ENCODE peak calls at places on chromosomes 6 and 20, in nine cellular contexts. V is stimulated activated CD4-positive, alpha-beta T cell treated with anti-CD3 and anti-CD28 coated beads, Interleukin-2, amount 100 ng/mL, for 4 hours; F is activated gamma-delta T cell treated with Interleukin-2 at 50 U/mL for 16 hours; K is HCEC 1CT; X is stimulated activated CD8-positive, alpha-beta memory T cell treated with anti-CD3 and anti-CD28 coated beads, Interleukin-7, amount 100 ng/mL, for 1 hour; U is GM23338; G is cardiac muscle cell; T is spleen; S is non-pigmented ciliary epithelial cell. C is an unnamed sample.

GRCh38 chr6:166003569-166003968 is 164.1 kb downstream of the TBXT start:
- DNase-seq in K (no peak), V (no peak), U (peak; percentile 67), S (no peak), X (no peak), F (no peak), T (no peak), G (peak; percentile 45), C (no peak)

GRCh38 chr20:8116067-8116811 is 15.8 kb upstream of the PLCB1 start:
- DNase-seq in F (no peak), S (no peak), U (no peak), V (no peak), X (no peak), K (peak; percentile 86), G (peak; percentile 64), T (no peak), C (no peak)

GRCh38 chr6:14894105-14894504 is 351.8 kb upstream of the JARID2 start:
- DNase-seq in G (no peak), K (no peak), U (no peak), X (no peak), F (no peak), V (no peak), S (no peak), T (no peak), C (no peak)

GRCh38 chr6:135180458-135181332 is at the start of gene MYB:
- DNase-seq in G (peak; percentile 58), X (no peak), U (peak; percentile 82), V (peak; percentile 60), T (peak; percentile 91), S (no peak), F (peak; percentile 70), K (peak; percentile 53), C (no peak)

GRCh38 chr6:138323821-138324220 is 53.9 kb upstream of the SMIM28 start:
- DNase-seq in K (no peak), F (no peak), G (no peak), X (no peak), S (no peak), U (no peak), T (no peak), V (no peak), C (no peak)

GRCh38 chr20:23671479-23671878 is 17.4 kb downstream of the CST4 start:
- DNase-seq in U (no peak), G (no peak), F (no peak), X (no peak), T (no peak), S (no peak), V (no peak), K (no peak), C (no peak)

GRCh38 chr6:34132486-34133185 is 13.3 kb downstream of the GRM4 start:
- DNase-seq in F (peak; percentile 27), S (no peak), X (no peak), V (no peak), T (no peak), G (peak; percentile 45), K (no peak), U (peak; percentile 88), C (no peak)

GRCh38 chr20:16803965-16804792 is 56.0 kb downstream of the OTOR start:
- DNase-seq in T (no peak), U (peak; percentile 82), K (peak; percentile 40), F (peak; percentile 9), X (no peak), V (no peak), G (peak; percentile 56), S (no peak), C (no peak)

GRCh38 chr6:71290611-71291010 is 2.0 kb downstream of the OGFRL1 start:
- DNase-seq in F (no peak), K (no peak), X (no peak), G (no peak), S (no peak), V (no peak), U (no peak), T (no peak), C (no peak)

GRCh38 chr6:79909517-79909916 is 37.8 kb downstream of the ELOVL4 start:
- DNase-seq in V (no peak), G (no peak), U (no peak), S (no peak), X (no peak), T (no peak), K (no peak), F (no peak), C (no peak)

GRCh38 chr6:39193201-39193791 is 36.0 kb downstream of the KCNK5 start:
- DNase-seq in V (no peak), S (no peak), K (no peak), F (no peak), X (no peak), G (no peak), T (no peak), U (no peak), C (no peak)

GRCh38 chr6:47713200-47713599 is 14.8 kb downstream of the ADGRF4 start:
- DNase-seq in S (no peak), X (no peak), V (no peak), F (no peak), T (no peak), U (no peak), G (no peak), K (no peak), C (no peak)

GRCh38 chr6:54980511-54981275 is 134.1 kb downstream of the FAM83B start:
- DNase-seq in K (peak; percentile 98), T (no peak), U (no peak), V (no peak), X (no peak), F (no peak), S (peak; percentile 67), G (no peak), C (no peak)

GRCh38 chr6:157659536-157660271 is 163.3 kb upstream of the SNX9 start:
- DNase-seq in V (no peak), U (no peak), S (no peak), K (no peak), F (no peak), T (no peak), G (no peak), X (no peak), C (no peak)

GRCh38 chr20:34129518-34130162 is 17.6 kb upstream of the EIF2S2 start:
- DNase-seq in G (peak; percentile 83), X (peak; percentile 7), K (peak; percentile 51), U (peak; percentile 91), T (peak; percentile 79), S (no peak), V (peak; percentile 49), F (peak; percentile 50), C (no peak)

GRCh38 chr6:32415521-32416019 is 8.6 kb upstream of the BTNL2 start:
- DNase-seq in G (peak; percentile 83), V (peak; percentile 60), S (no peak), T (peak; percentile 88), K (peak; percentile 60), F (peak; percentile 75), U (peak; percentile 92), X (peak; percentile 43), C (no peak)

GRCh38 chr20:19787366-19787765 is 29.3 kb downstream of the RIN2 start:
- DNase-seq in S (no peak), X (no peak), K (no peak), T (no peak), U (no peak), V (no peak), F (no peak), G (no peak), C (no peak)

GRCh38 chr20:49286689-49287551 is 9.1 kb upstream of the ZNFX1 start:
- DNase-seq in U (peak; percentile 56), T (no peak), S (no peak), V (no peak), X (no peak), G (no peak), K (peak; percentile 6), F (no peak), C (no peak)

GRCh38 chr6:144749263-144749662 is 464.1 kb downstream of the UTRN start:
- DNase-seq in F (no peak), G (no peak), K (no peak), U (no peak), V (no peak), S (no peak), X (no peak), T (no peak), C (no peak)

GRCh38 chr6:129890164-129890563 is 29.0 kb upstream of the TMEM244 start:
- DNase-seq in S (no peak), V (no peak), X (no peak), U (no peak), G (no peak), F (no peak), T (no peak), K (peak; percentile 67), C (no peak)

GRCh38 chr6:54856137-54856536 is 9.6 kb downstream of the FAM83B start:
- DNase-seq in K (no peak), G (no peak), V (no peak), F (no peak), X (no peak), U (peak; percentile 11), S (no peak), T (no peak), C (no peak)

GRCh38 chr6:28682542-28682941 is 156.9 kb downstream of the GPX5 start:
- DNase-seq in F (no peak), K (no peak), U (no peak), T (no peak), X (no peak), S (no peak), G (no peak), V (no peak), C (no peak)

GRCh38 chr6:51830666-51831065 is 256.7 kb downstream of the PKHD1 start:
- DNase-seq in T (no peak), V (no peak), F (no peak), S (no peak), X (no peak), K (no peak), G (no peak), U (no peak), C (no peak)

GRCh38 chr6:118722820-118723526 is 71.6 kb upstream of the CEP85L start:
- DNase-seq in U (no peak), F (no peak), V (no peak), X (no peak), K (no peak), G (no peak), S (no peak), T (no peak), C (no peak)

GRCh38 chr20:42161228-42161829 is 543.2 kb upstream of the CHD6 start:
- DNase-seq in U (no peak), S (no peak), G (no peak), K (no peak), T (no peak), V (no peak), X (no peak), F (no peak), C (no peak)

GRCh38 chr20:64063389-64064144 is 569 bp downstream of the TCEA2 start:
- DNase-seq in F (no peak), U (peak; percentile 57), S (no peak), X (no peak), T (no peak), G (no peak), K (no peak), V (no peak), C (no peak)

GRCh38 chr6:99746261-99746895 is 139.7 kb downstream of the PRDM13 start:
- DNase-seq in K (peak; percentile 59), T (no peak), V (peak; percentile 43), F (peak; percentile 60), S (peak; percentile 51), X (peak; percentile 1), G (peak; percentile 85), U (peak; percentile 79), C (no peak)

GRCh38 chr20:61663521-61664425 is 401.9 kb downstream of the TAF4 start:
- DNase-seq in V (no peak), K (no peak), T (peak; percentile 69), U (no peak), G (no peak), X (no peak), F (no peak), S (no peak), C (no peak)

GRCh38 chr20:6576721-6577120 is 190.8 kb upstream of the BMP2 start:
- DNase-seq in S (no peak), K (no peak), V (no peak), T (no peak), G (peak; percentile 90), F (no peak), X (no peak), U (no peak), C (no peak)

GRCh38 chr20:34948030-34948429 is 7.6 kb downstream of the GSS start:
- DNase-seq in G (peak; percentile 56), T (no peak), K (peak; percentile 75), V (no peak), F (no peak), X (no peak), U (no peak), S (peak; percentile 65), C (no peak)

GRCh38 chr6:44966449-44967091 is 361.6 kb upstream of the RUNX2 start:
- DNase-seq in G (peak; percentile 81), F (no peak), T (no peak), K (peak; percentile 82), U (no peak), S (peak; percentile 69), X (no peak), V (no peak), C (no peak)

C was measured in cortex of kidney.